ENCODE peak calls at places on chromosomes 2 and 18, in five cellular contexts. One of them, this sample, is unnamed.

GRCh38 chr2:69043736-69044400 is 30.9 kb downstream of the ANTXR1 start:
- DNase-seq in A549: no peak
- DNase-seq in nephron progenitor cell: no peak
- DNase-seq in OCI-LY7: no peak
- DNase-seq in uterus: no peak
- DNase-seq in this sample: no peak

GRCh38 chr2:52336951-52337350 is 1305.0 kb upstream of the NRXN1 start:
- DNase-seq in A549: no peak
- DNase-seq in nephron progenitor cell: no peak
- DNase-seq in OCI-LY7: no peak
- DNase-seq in uterus: no peak
- DNase-seq in this sample: no peak

GRCh38 chr2:232535761-232536530 is 3.5 kb upstream of the CHRNG start:
- DNase-seq in A549: no peak
- DNase-seq in nephron progenitor cell: no peak
- DNase-seq in OCI-LY7: no peak
- DNase-seq in uterus: no peak
- DNase-seq in this sample: no peak

GRCh38 chr2:218028562-218029348 is 26.0 kb upstream of the TNS1 start:
- DNase-seq in A549: no peak
- DNase-seq in nephron progenitor cell: no peak
- DNase-seq in OCI-LY7: no peak
- DNase-seq in uterus: no peak
- DNase-seq in this sample: peak; percentile 10

GRCh38 chr18:23580677-23581367 is 5.5 kb downstream of the NPC1 start:
- DNase-seq in A549: no peak
- DNase-seq in nephron progenitor cell: no peak
- DNase-seq in OCI-LY7: no peak
- DNase-seq in uterus: no peak
- DNase-seq in this sample: no peak

GRCh38 chr2:27591745-27592144 is 8.9 kb downstream of the ZNF512 start:
- DNase-seq in A549: no peak
- DNase-seq in nephron progenitor cell: no peak
- DNase-seq in OCI-LY7: no peak
- DNase-seq in uterus: no peak
- DNase-seq in this sample: no peak

GRCh38 chr2:210195066-210195852 is 24.1 kb upstream of the KANSL1L start:
- DNase-seq in A549: peak; percentile 57
- DNase-seq in nephron progenitor cell: no peak
- DNase-seq in OCI-LY7: peak; percentile 68
- DNase-seq in uterus: no peak
- DNase-seq in this sample: no peak

GRCh38 chr18:11666831-11667230 is 22.2 kb upstream of the GNAL start:
- DNase-seq in A549: no peak
- DNase-seq in nephron progenitor cell: no peak
- DNase-seq in OCI-LY7: no peak
- DNase-seq in uterus: no peak
- DNase-seq in this sample: peak; percentile 17

GRCh38 chr2:208371634-208371935 is 35.0 kb upstream of the PTH2R start:
- DNase-seq in A549: no peak
- DNase-seq in nephron progenitor cell: no peak
- DNase-seq in OCI-LY7: no peak
- DNase-seq in uterus: no peak
- DNase-seq in this sample: no peak

GRCh38 chr2:218567797-218568189 is 358 bp downstream of the USP37 start:
- DNase-seq in A549: no peak
- DNase-seq in nephron progenitor cell: no peak
- DNase-seq in OCI-LY7: no peak
- DNase-seq in uterus: no peak
- DNase-seq in this sample: no peak

GRCh38 chr2:166393008-166393407 is 17.3 kb upstream of the SCN9A start:
- DNase-seq in A549: no peak
- DNase-seq in nephron progenitor cell: no peak
- DNase-seq in OCI-LY7: no peak
- DNase-seq in uterus: no peak
- DNase-seq in this sample: no peak

GRCh38 chr2:113088173-113088992 is 20.6 kb downstream of the IL1F10 start:
- DNase-seq in A549: no peak
- DNase-seq in nephron progenitor cell: no peak
- DNase-seq in OCI-LY7: no peak
- DNase-seq in uterus: no peak
- DNase-seq in this sample: no peak

GRCh38 chr18:70936160-70936559 is 647.3 kb downstream of the SOCS6 start:
- DNase-seq in A549: no peak
- DNase-seq in nephron progenitor cell: no peak
- DNase-seq in OCI-LY7: no peak
- DNase-seq in uterus: no peak
- DNase-seq in this sample: no peak

DNA sequence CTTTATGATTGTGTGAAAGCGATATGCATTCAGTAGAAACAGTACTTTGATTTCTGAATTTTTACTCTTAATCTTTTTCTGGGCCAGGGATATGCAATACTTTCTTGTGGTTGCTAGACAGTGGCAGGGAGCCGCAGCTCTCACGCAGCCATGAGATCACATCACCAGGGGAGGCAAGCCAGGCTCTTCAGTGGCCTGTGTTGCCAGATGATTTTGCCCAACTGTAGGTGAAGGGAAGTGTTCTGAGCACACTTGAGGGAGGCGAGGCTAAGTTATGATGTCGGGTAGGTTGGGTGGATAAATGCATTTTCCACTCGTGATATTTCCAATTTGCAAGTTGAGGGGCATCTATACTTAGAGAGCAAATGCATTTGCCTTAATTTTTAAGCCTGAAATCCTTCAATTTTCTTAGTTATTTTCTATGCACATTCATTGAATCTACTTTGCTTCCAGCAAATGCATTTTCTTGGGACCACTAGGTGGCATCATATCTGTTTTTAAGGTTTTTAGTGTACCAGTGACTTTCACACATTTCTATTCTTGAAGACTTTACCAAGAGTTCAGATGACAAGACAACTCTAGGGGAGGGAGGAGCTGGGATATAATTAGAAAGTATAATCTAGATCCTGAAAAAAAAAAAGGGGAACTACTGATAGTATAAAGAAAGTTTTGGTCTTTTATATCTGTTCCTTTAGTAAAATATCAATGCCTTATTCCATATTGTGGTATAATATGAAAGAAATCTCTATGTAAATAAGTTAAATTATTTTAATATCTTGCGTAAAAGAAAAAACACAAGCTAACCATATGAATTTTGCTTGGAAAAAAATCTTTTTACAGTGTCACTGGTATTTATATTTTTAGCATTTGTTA is 643.3 kb downstream of the SOCS6 start:
- DNase-seq in A549: peak; percentile 32
- DNase-seq in nephron progenitor cell: no peak
- DNase-seq in OCI-LY7: peak; percentile 11
- DNase-seq in uterus: no peak
- DNase-seq in this sample: peak; percentile 34
- TF ChIP-seq CTCF in A549: peak; percentile 57
- TF ChIP-seq CTCF in nephron progenitor cell: peak; percentile 57
- TF ChIP-seq CTCF in OCI-LY7: peak; percentile 71
- TF ChIP-seq CTCF in uterus: no peak
- TF ChIP-seq CTCF in this sample: peak; percentile 78

DNA sequence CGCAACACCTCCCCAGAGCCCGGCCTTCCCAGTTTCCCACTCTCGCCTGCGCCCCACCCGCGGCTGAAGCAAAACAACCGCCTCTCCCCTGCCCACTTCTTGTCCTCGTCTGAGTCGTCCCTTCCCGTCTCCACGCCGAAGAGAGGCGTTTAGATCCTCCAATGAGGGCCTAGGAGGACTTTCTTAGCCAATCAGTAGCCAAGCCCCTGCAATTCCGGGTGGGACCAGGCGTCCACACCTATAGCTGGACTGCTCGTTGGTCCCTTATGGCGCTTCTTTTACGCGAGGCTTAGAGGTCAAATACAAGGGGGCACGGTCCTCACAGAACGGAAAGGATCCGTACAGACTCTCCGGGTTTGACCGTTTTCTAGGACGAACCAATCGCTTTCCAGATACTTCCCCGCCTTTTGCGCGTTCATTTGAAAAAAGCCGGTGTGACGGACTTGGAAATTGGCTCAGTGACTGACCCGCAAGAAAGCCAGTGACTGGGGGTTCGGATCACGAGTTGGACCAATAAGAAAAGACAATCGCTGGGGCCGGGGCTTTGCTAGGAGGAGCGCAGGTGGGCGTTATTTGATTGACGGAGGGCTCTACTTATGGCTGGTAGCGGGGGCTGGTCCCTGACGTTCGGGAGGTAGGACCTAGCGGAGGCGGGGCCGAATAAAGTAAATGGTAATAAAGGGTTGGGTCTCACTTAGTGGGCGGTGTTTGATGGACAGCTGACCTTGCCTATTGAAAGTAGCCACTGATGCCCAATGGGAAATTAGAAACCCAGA is 579 bp upstream of the PPM1B start:
- DNase-seq in A549: peak; percentile 100
- DNase-seq in nephron progenitor cell: peak; percentile 94
- DNase-seq in OCI-LY7: peak; percentile 99
- DNase-seq in uterus: peak; percentile 97
- DNase-seq in this sample: peak; percentile 100
- TF ChIP-seq CTCF in A549: no peak
- TF ChIP-seq CTCF in nephron progenitor cell: no peak
- TF ChIP-seq CTCF in OCI-LY7: no peak
- TF ChIP-seq CTCF in uterus: no peak
- TF ChIP-seq CTCF in this sample: no peak

GRCh38 chr2:172200495-172201085 is 97.9 kb upstream of the DLX2 start:
- DNase-seq in A549: peak; percentile 47
- DNase-seq in nephron progenitor cell: peak; percentile 14
- DNase-seq in OCI-LY7: no peak
- DNase-seq in uterus: no peak
- DNase-seq in this sample: no peak
- TF ChIP-seq CTCF in A549: peak; percentile 40
- TF ChIP-seq CTCF in nephron progenitor cell: peak; percentile 39
- TF ChIP-seq CTCF in OCI-LY7: peak; percentile 67
- TF ChIP-seq CTCF in uterus: no peak
- TF ChIP-seq CTCF in this sample: peak; percentile 73

GRCh38 chr2:143635936-143636335 is 506.7 kb downstream of the ARHGAP15 start:
- DNase-seq in A549: no peak
- DNase-seq in nephron progenitor cell: no peak
- DNase-seq in OCI-LY7: no peak
- DNase-seq in uterus: no peak
- DNase-seq in this sample: no peak

GRCh38 chr2:143629344-143629743 is 500.1 kb downstream of the ARHGAP15 start:
- DNase-seq in A549: no peak
- DNase-seq in nephron progenitor cell: no peak
- DNase-seq in OCI-LY7: no peak
- DNase-seq in uterus: no peak
- DNase-seq in this sample: no peak

GRCh38 chr2:143632751-143633374 is 503.6 kb downstream of the ARHGAP15 start:
- DNase-seq in A549: no peak
- DNase-seq in nephron progenitor cell: no peak
- DNase-seq in OCI-LY7: no peak
- DNase-seq in uterus: no peak
- DNase-seq in this sample: no peak

GRCh38 chr2:143635302-143635701 is 506.1 kb downstream of the ARHGAP15 start:
- DNase-seq in A549: no peak
- DNase-seq in nephron progenitor cell: no peak
- DNase-seq in OCI-LY7: no peak
- DNase-seq in uterus: no peak
- DNase-seq in this sample: no peak
- TF ChIP-seq CTCF in A549: no peak
- TF ChIP-seq CTCF in nephron progenitor cell: no peak
- TF ChIP-seq CTCF in OCI-LY7: no peak
- TF ChIP-seq CTCF in uterus: no peak
- TF ChIP-seq CTCF in this sample: no peak

DNA sequence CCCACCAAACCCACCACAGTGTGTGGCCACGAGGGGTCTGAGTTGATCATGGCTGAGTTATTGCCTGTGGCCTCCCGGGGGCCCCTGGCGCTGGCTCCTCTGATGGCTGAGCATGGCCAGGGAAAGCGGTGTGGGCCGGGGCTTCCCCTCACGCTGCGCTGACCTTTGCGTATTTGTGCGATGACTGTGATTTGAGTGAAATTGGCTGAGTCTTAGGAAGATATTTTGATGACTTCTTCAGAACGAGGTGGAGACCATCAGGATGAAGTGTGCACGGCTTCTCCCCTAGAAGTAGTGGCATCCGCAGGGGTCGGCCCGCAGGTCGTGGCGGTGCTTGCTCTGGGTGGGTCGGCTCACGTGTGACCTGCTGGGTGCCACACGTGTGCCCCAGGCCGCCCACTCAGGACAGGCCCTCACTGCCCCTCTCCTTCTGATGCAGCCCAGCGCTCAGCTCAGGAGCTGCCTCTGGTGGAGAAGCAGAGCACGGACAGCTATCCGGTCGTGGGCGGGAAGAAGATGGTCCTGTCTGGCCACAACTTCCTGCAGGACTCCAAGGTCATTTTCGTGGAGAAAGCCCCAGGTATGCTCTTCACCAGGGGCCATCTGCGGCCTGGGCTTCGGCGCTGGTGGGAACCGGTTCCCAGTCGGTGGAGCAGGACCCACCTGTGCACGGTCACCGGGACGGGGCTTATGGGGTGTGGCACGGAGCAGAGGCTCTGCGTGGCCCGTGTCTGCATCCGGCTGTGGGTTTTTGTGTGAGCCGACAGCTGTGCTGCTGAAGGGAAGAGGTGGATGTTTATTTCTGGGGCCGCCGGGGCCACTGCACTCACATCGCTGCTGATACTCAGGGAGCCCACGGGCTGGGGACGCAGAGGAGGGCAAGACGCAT is 55.8 kb downstream of the NFATC1 start:
- DNase-seq in A549: no peak
- DNase-seq in nephron progenitor cell: no peak
- DNase-seq in OCI-LY7: no peak
- DNase-seq in uterus: no peak
- DNase-seq in this sample: no peak
- TF ChIP-seq CTCF in A549: no peak
- TF ChIP-seq CTCF in nephron progenitor cell: peak; percentile 15
- TF ChIP-seq CTCF in OCI-LY7: no peak
- TF ChIP-seq CTCF in uterus: no peak
- TF ChIP-seq CTCF in this sample: peak; percentile 24

DNA sequence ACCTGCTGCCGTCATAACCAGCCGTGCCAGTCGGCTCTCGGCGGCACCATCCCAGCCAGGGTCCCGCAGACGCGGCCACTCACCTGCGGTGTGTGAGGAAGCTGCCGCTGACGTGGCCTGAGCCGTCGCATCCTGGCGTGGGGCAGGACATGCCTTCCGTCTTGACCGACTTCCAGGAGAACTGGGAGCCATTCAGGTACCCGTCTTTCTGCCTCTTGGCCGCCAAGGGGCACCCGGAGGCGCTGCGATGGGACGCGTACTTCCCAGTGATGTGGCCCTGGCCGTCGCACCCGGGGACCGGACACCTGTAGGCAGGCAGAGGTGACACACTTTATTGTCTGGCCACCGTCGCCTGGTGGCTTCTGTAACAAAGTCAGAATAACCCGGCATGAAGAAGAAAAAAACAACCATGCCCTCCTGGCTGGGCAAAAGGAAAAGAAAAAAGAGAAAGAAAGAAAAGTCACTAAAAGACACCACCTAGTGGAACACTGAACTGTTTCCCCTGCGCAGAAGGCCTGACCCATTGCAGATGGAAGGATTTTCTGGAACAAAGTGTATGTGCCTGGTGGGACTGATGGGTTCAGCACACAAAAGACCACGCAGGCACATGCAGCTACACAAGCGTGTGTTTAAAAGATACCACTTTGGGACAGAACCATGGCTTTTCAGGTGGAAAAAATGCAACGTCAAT is 94.9 kb upstream of the PXDN start:
- DNase-seq in A549: no peak
- DNase-seq in nephron progenitor cell: no peak
- DNase-seq in OCI-LY7: no peak
- DNase-seq in uterus: no peak
- DNase-seq in this sample: no peak
- TF ChIP-seq CTCF in A549: no peak
- TF ChIP-seq CTCF in nephron progenitor cell: peak; percentile 12
- TF ChIP-seq CTCF in OCI-LY7: no peak
- TF ChIP-seq CTCF in uterus: no peak
- TF ChIP-seq CTCF in this sample: peak; percentile 41